ENCODE peak calls at places on chromosomes 11 and 22, in eight cellular contexts. One of them, this sample, is unnamed.

GRCh38 chr22:46914481-46914880 is 152.0 kb downstream of the TBC1D22A start:
- DNase-seq in NT2/D1: no peak
- DNase-seq in pulmonary artery endothelial cell: no peak
- DNase-seq in NCI-H1436: peak; percentile 19
- DNase-seq in left cardiac atrium: no peak
- DNase-seq in A172: no peak
- DNase-seq in stimulated activated CD8-positive, alpha-beta memory T cell treated with anti-CD3 and anti-CD28 coated beads, Interleukin-4, amount 100 ng/mL, for 1 hour: no peak
- DNase-seq in mesendoderm: no peak
- DNase-seq in this sample: no peak

GRCh38 chr11:64224891-64225607 is 937 bp downstream of the TRPT1 start:
- DNase-seq in NT2/D1: no peak
- DNase-seq in pulmonary artery endothelial cell: no peak
- DNase-seq in NCI-H1436: no peak
- DNase-seq in left cardiac atrium: no peak
- DNase-seq in A172: no peak
- DNase-seq in stimulated activated CD8-positive, alpha-beta memory T cell treated with anti-CD3 and anti-CD28 coated beads, Interleukin-4, amount 100 ng/mL, for 1 hour: no peak
- DNase-seq in mesendoderm: no peak
- DNase-seq in this sample: no peak

GRCh38 chr11:102810943-102811528 is 13.1 kb upstream of the MMP1 start:
- DNase-seq in NT2/D1: no peak
- DNase-seq in pulmonary artery endothelial cell: no peak
- DNase-seq in NCI-H1436: no peak
- DNase-seq in left cardiac atrium: no peak
- DNase-seq in A172: peak; percentile 13
- DNase-seq in stimulated activated CD8-positive, alpha-beta memory T cell treated with anti-CD3 and anti-CD28 coated beads, Interleukin-4, amount 100 ng/mL, for 1 hour: no peak
- DNase-seq in mesendoderm: peak; percentile 71
- DNase-seq in this sample: no peak

GRCh38 chr11:92670293-92670890 is 299.1 kb upstream of the MTNR1B start:
- DNase-seq in NT2/D1: no peak
- DNase-seq in pulmonary artery endothelial cell: no peak
- DNase-seq in NCI-H1436: no peak
- DNase-seq in left cardiac atrium: no peak
- DNase-seq in A172: no peak
- DNase-seq in stimulated activated CD8-positive, alpha-beta memory T cell treated with anti-CD3 and anti-CD28 coated beads, Interleukin-4, amount 100 ng/mL, for 1 hour: no peak
- DNase-seq in mesendoderm: no peak
- DNase-seq in this sample: no peak

GRCh38 chr11:111097191-111097590 is 148.3 kb upstream of the POU2AF2 start:
- DNase-seq in NT2/D1: no peak
- DNase-seq in pulmonary artery endothelial cell: no peak
- DNase-seq in NCI-H1436: no peak
- DNase-seq in left cardiac atrium: peak; percentile 62
- DNase-seq in A172: peak; percentile 29
- DNase-seq in stimulated activated CD8-positive, alpha-beta memory T cell treated with anti-CD3 and anti-CD28 coated beads, Interleukin-4, amount 100 ng/mL, for 1 hour: no peak
- DNase-seq in mesendoderm: peak; percentile 78
- DNase-seq in this sample: no peak

GRCh38 chr22:40226620-40227019 is 48.9 kb downstream of the TNRC6B start:
- DNase-seq in NT2/D1: no peak
- DNase-seq in pulmonary artery endothelial cell: no peak
- DNase-seq in NCI-H1436: no peak
- DNase-seq in left cardiac atrium: no peak
- DNase-seq in A172: no peak
- DNase-seq in stimulated activated CD8-positive, alpha-beta memory T cell treated with anti-CD3 and anti-CD28 coated beads, Interleukin-4, amount 100 ng/mL, for 1 hour: no peak
- DNase-seq in mesendoderm: no peak
- DNase-seq in this sample: no peak

GRCh38 chr22:19871023-19871844 is 16.6 kb upstream of the GNB1L start:
- DNase-seq in NT2/D1: no peak
- DNase-seq in pulmonary artery endothelial cell: no peak
- DNase-seq in NCI-H1436: no peak
- DNase-seq in left cardiac atrium: peak; percentile 21
- DNase-seq in A172: no peak
- DNase-seq in stimulated activated CD8-positive, alpha-beta memory T cell treated with anti-CD3 and anti-CD28 coated beads, Interleukin-4, amount 100 ng/mL, for 1 hour: no peak
- DNase-seq in mesendoderm: no peak
- DNase-seq in this sample: peak; percentile 7

GRCh38 chr11:83546371-83546770 is 260.2 kb upstream of the CCDC90B start:
- DNase-seq in NT2/D1: no peak
- DNase-seq in pulmonary artery endothelial cell: no peak
- DNase-seq in NCI-H1436: no peak
- DNase-seq in left cardiac atrium: no peak
- DNase-seq in A172: no peak
- DNase-seq in stimulated activated CD8-positive, alpha-beta memory T cell treated with anti-CD3 and anti-CD28 coated beads, Interleukin-4, amount 100 ng/mL, for 1 hour: no peak
- DNase-seq in mesendoderm: no peak
- DNase-seq in this sample: no peak

GRCh38 chr11:134537296-134537695 is 125.3 kb upstream of the B3GAT1 start:
- DNase-seq in NT2/D1: no peak
- DNase-seq in pulmonary artery endothelial cell: no peak
- DNase-seq in NCI-H1436: no peak
- DNase-seq in left cardiac atrium: no peak
- DNase-seq in A172: no peak
- DNase-seq in stimulated activated CD8-positive, alpha-beta memory T cell treated with anti-CD3 and anti-CD28 coated beads, Interleukin-4, amount 100 ng/mL, for 1 hour: no peak
- DNase-seq in mesendoderm: no peak
- DNase-seq in this sample: no peak

GRCh38 chr11:109708184-109708583 is 286.2 kb downstream of the C11orf87 start:
- DNase-seq in NT2/D1: no peak
- DNase-seq in pulmonary artery endothelial cell: no peak
- DNase-seq in NCI-H1436: no peak
- DNase-seq in left cardiac atrium: no peak
- DNase-seq in A172: no peak
- DNase-seq in stimulated activated CD8-positive, alpha-beta memory T cell treated with anti-CD3 and anti-CD28 coated beads, Interleukin-4, amount 100 ng/mL, for 1 hour: no peak
- DNase-seq in mesendoderm: no peak
- DNase-seq in this sample: no peak

GRCh38 chr11:8265681-8266241 is 2.1 kb upstream of the LMO1 start:
- DNase-seq in NT2/D1: no peak
- DNase-seq in pulmonary artery endothelial cell: no peak
- DNase-seq in NCI-H1436: no peak
- DNase-seq in left cardiac atrium: no peak
- DNase-seq in A172: no peak
- DNase-seq in stimulated activated CD8-positive, alpha-beta memory T cell treated with anti-CD3 and anti-CD28 coated beads, Interleukin-4, amount 100 ng/mL, for 1 hour: no peak
- DNase-seq in mesendoderm: peak; percentile 52
- DNase-seq in this sample: no peak

GRCh38 chr11:44509291-44509690 is 56.2 kb upstream of the CD82 start:
- DNase-seq in NT2/D1: no peak
- DNase-seq in pulmonary artery endothelial cell: no peak
- DNase-seq in NCI-H1436: no peak
- DNase-seq in left cardiac atrium: no peak
- DNase-seq in A172: no peak
- DNase-seq in stimulated activated CD8-positive, alpha-beta memory T cell treated with anti-CD3 and anti-CD28 coated beads, Interleukin-4, amount 100 ng/mL, for 1 hour: no peak
- DNase-seq in mesendoderm: peak; percentile 48
- DNase-seq in this sample: no peak

GRCh38 chr11:123478352-123478986 is 48.4 kb downstream of the GRAMD1B start:
- DNase-seq in NT2/D1: peak; percentile 76
- DNase-seq in pulmonary artery endothelial cell: peak; percentile 46
- DNase-seq in NCI-H1436: peak; percentile 60
- DNase-seq in left cardiac atrium: peak; percentile 61
- DNase-seq in A172: peak; percentile 67
- DNase-seq in stimulated activated CD8-positive, alpha-beta memory T cell treated with anti-CD3 and anti-CD28 coated beads, Interleukin-4, amount 100 ng/mL, for 1 hour: no peak
- DNase-seq in mesendoderm: peak; percentile 93
- DNase-seq in this sample: no peak

GRCh38 chr11:105611837-105612480 is 2.1 kb downstream of the GRIA4 start:
- DNase-seq in NT2/D1: peak; percentile 9
- DNase-seq in pulmonary artery endothelial cell: no peak
- DNase-seq in NCI-H1436: no peak
- DNase-seq in left cardiac atrium: no peak
- DNase-seq in A172: no peak
- DNase-seq in stimulated activated CD8-positive, alpha-beta memory T cell treated with anti-CD3 and anti-CD28 coated beads, Interleukin-4, amount 100 ng/mL, for 1 hour: no peak
- DNase-seq in mesendoderm: peak; percentile 31
- DNase-seq in this sample: no peak